ENCODE peak calls at places on chromosomes 12 and 14, in ten cellular contexts. G, P, T, Q, Z, I, K, O, W and Y are unnamed samples.

GRCh38 chr12:132619301-132620112 is 931 bp downstream of the P2RX2 start:
- DNase-seq in I (no peak), W (no peak), K (no peak), Z (no peak), Q (no peak), G (no peak), T (peak; percentile 67), O (no peak), P (peak; percentile 45), Y (no peak)

GRCh38 chr12:100995201-100995600 is 200.6 kb downstream of the ANO4 start:
- DNase-seq in Z (peak; percentile 71), W (peak; percentile 36), T (no peak), I (no peak), K (peak; percentile 23), O (no peak), P (no peak), G (no peak), Q (no peak), Y (no peak)

GRCh38 chr14:63205850-63206249 is 1.6 kb downstream of the RHOJ start:
- DNase-seq in Q (no peak), G (no peak), P (no peak), I (no peak), Z (peak; percentile 14), T (no peak), O (no peak), K (peak; percentile 50), W (peak; percentile 39), Y (no peak)

GRCh38 chr12:85865905-85866304 is 8.2 kb upstream of the NTS start:
- DNase-seq in G (no peak), P (peak; percentile 54), Z (no peak), Q (peak; percentile 63), I (no peak), T (no peak), W (no peak), K (no peak), O (no peak), Y (no peak)

GRCh38 chr12:29599397-29599796 is 101.9 kb upstream of the OVCH1 start:
- DNase-seq in Z (no peak), Q (no peak), G (no peak), P (no peak), W (peak; percentile 68), I (peak; percentile 56), T (no peak), K (no peak), O (no peak), Y (no peak)

GRCh38 chr14:100865682-100866591 is 37.6 kb downstream of the RTL1 start:
- DNase-seq in I (no peak), Q (peak; percentile 9), K (no peak), P (peak; percentile 30), Z (no peak), T (no peak), O (no peak), W (no peak), G (no peak), Y (peak; percentile 27)

GRCh38 chr12:28770329-28770728 is 378.7 kb upstream of the FAR2 start:
- DNase-seq in O (no peak), I (no peak), T (no peak), Z (peak; percentile 12), Q (no peak), W (peak; percentile 21), G (no peak), K (no peak), P (no peak), Y (no peak)

GRCh38 chr14:36207500-36207899 is 31.0 kb upstream of the PTCSC3 start:
- DNase-seq in O (no peak), I (no peak), P (no peak), K (no peak), Q (no peak), G (no peak), Z (no peak), T (no peak), W (peak; percentile 1), Y (no peak)

GRCh38 chr12:85036241-85036707 is at the start of the genes LRRIQ1 and TSPAN19:
- DNase-seq in Q (peak; percentile 72), G (peak; percentile 19), P (peak; percentile 54), W (peak; percentile 90), T (peak; percentile 79), I (peak; percentile 39), O (no peak), Z (peak; percentile 88), K (peak; percentile 92), Y (no peak)

GRCh38 chr12:95837240-95838038 is 21.3 kb upstream of the SNRPF start:
- DNase-seq in K (no peak), T (no peak), I (no peak), Q (no peak), W (no peak), Z (no peak), O (no peak), P (no peak), G (no peak), Y (no peak)

GRCh38 chr12:110957652-110958051 is 37.3 kb upstream of the MYL2 start:
- DNase-seq in P (no peak), Z (no peak), O (peak; percentile 61), K (no peak), Q (no peak), G (no peak), T (no peak), W (no peak), I (no peak), Y (no peak)

GRCh38 chr14:65834812-65835211 is 422.3 kb downstream of the FUT8 start:
- DNase-seq in T (no peak), G (no peak), O (no peak), Z (no peak), I (no peak), Q (no peak), K (no peak), P (no peak), W (no peak), Y (no peak)

GRCh38 chr14:65835501-65835900 is 423.0 kb downstream of the FUT8 start:
- DNase-seq in W (no peak), Q (no peak), G (no peak), P (no peak), Z (no peak), T (no peak), I (no peak), K (no peak), O (no peak), Y (no peak)

GRCh38 chr14:65833256-65833880 is 420.8 kb downstream of the FUT8 start:
- DNase-seq in G (peak; percentile 27), P (peak; percentile 58), Q (no peak), I (no peak), W (no peak), T (no peak), K (no peak), O (no peak), Z (no peak), Y (no peak)

GRCh38 chr14:65834051-65834450 is 421.5 kb downstream of the FUT8 start:
- DNase-seq in O (no peak), Z (no peak), P (no peak), K (no peak), T (no peak), I (no peak), W (no peak), Q (no peak), G (no peak), Y (no peak)

DNA sequence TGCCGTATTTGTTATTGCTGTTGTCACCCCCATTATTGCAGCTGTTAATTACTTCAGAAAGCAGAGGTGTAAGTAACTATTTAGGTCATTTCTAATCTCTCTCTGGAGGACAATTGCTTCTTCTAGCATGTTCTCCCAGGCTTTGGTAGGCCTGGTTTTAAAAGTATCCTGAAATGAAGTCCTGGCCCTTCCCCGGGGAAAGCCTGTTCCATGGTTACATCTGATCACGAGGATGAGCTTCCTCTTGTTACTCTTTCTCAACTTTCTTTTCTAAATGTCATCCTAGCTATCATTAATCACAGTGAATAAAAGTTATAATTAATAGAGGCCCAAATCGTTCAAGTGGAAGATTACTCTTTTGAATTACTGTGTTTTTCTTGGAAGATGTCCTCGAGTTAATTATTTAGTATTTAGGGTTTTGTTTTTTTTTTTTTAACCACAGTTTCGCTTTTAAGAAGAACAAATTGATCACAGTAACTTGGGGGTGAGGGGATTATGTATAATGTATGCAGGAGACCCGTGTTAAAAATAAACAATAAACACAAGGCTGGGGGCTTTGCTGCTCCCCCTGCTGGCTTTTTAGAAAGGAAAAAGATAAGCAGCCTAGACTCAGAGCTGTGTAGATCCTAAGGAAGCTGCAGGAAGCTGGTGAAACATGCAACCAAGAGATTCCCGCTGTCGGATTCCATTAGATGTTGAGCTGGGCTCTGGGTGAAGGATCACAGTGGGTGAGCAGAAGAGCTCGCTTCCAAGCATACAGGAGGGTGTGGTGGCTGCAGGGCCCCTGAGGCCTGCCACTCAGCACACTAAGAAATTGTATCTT is 420.1 kb downstream of the FUT8 start:
- DNase-seq in T (no peak), P (no peak), I (no peak), O (no peak), W (peak; percentile 27), Z (no peak), Q (no peak), K (peak; percentile 10), G (peak; percentile 30), Y (no peak)
- TF ChIP-seq CTCF in T (peak; percentile 69), P (no peak), I (no peak), O (peak; percentile 20), W (peak; percentile 30), Z (no peak), Q (no peak), K (peak; percentile 50), G (no peak), Y (no peak)

GRCh38 chr12:47905313-47905730 is 528 bp upstream of the VDR start:
- DNase-seq in I (peak; percentile 56), O (no peak), G (no peak), Q (peak; percentile 34), W (no peak), Z (peak; percentile 82), P (peak; percentile 68), K (peak; percentile 8), T (no peak), Y (no peak)
- TF ChIP-seq CTCF in I (peak; percentile 26), O (peak; percentile 37), G (no peak), Q (no peak), W (peak; percentile 26), Z (peak; percentile 78), P (peak; percentile 36), K (peak; percentile 50), T (peak; percentile 49), Y (no peak)

GRCh38 chr14:50529288-50530179 is 2.8 kb downstream of the MAP4K5 start:
- DNase-seq in T (no peak), W (no peak), Z (peak; percentile 35), K (no peak), I (no peak), G (no peak), P (no peak), O (peak; percentile 16), Q (no peak), Y (no peak)
- TF ChIP-seq CTCF in T (no peak), W (no peak), Z (no peak), K (no peak), I (no peak), G (no peak), P (no peak), O (no peak), Q (no peak), Y (no peak)

DNA sequence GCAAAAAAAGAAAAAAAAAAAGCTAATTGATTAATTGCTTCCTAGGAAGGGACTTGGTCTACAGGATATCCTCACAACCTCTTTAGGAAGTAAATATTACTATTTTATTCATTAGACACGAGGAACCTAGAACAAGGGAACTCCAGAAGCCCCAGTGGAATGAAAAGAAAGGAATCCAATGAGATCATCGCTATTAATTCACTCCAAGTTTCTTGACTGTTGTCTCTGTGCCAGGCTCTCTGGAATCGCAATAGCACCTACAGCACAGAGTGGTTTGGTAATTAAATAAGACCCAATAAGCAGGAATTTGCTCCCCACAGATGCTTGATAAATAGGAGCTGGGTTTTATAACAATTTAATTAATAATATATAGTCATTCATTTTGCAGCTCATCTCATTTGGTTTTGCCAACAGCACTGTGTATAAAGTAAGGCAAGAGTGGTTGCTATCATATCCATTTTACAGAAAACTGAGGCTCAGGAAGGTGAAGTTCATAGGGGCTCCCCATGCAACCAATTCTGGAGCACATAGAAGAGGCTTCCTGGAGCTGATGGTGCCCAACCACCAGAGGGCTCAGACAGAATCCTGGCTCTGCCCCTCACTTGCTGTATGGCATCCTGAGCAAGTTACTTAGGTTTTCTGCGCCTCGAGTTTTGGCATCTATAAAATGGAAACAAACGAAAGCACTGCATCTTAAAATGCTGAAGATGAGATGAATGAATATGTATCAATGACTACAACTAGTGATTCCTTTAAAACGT is 420.2 kb downstream of the MED13L start:
- DNase-seq in Z (no peak), K (no peak), T (no peak), P (no peak), I (no peak), Q (no peak), O (no peak), W (no peak), G (no peak), Y (no peak)
- TF ChIP-seq CTCF in Z (peak; percentile 11), K (no peak), T (no peak), P (peak; percentile 16), I (no peak), Q (no peak), O (no peak), W (peak; percentile 7), G (no peak), Y (no peak)